ENCODE peak calls at places on chromosomes 16 and 17, in eight cellular contexts. T is neural progenitor cell, A is SK-N-SH, F is PC-3, I is hepatocyte, H is OCI-LY7, L is MM.1S, Z is HCT116. J is an unnamed sample.

GRCh38 chr17:15456486-15456885 is 10.9 kb downstream of the CDRT4 start:
- DNase-seq in Z (no peak), A (no peak), L (no peak), F (no peak), T (no peak), I (no peak), H (no peak), J (peak; percentile 52)

GRCh38 chr17:50841949-50842354 is 6.6 kb downstream of the WFIKKN2 start:
- DNase-seq in A (peak; percentile 97), L (peak; percentile 58), H (peak; percentile 61), Z (peak; percentile 61), I (peak; percentile 84), T (peak; percentile 81), F (peak; percentile 88), J (peak; percentile 82)

GRCh38 chr16:82280867-82281266 is 110.8 kb upstream of the MPHOSPH6 start:
- DNase-seq in T (no peak), F (no peak), Z (no peak), A (no peak), L (no peak), I (no peak), H (peak; percentile 30), J (no peak)

GRCh38 chr17:45129426-45129939 is 2.8 kb downstream of the PLCD3 start:
- DNase-seq in F (no peak), H (no peak), L (no peak), Z (no peak), I (peak; percentile 89), T (peak; percentile 70), A (no peak), J (peak; percentile 53)

GRCh38 chr16:68287276-68288251 is 23.2 kb downstream of the SLC7A6OS start:
- DNase-seq in Z (no peak), L (no peak), F (peak; percentile 76), I (no peak), A (no peak), H (no peak), T (no peak), J (peak; percentile 98)

GRCh38 chr16:77965346-77965745 is 57.0 kb upstream of the CLEC3A start:
- DNase-seq in L (no peak), F (no peak), Z (no peak), T (no peak), I (peak; percentile 17), H (no peak), A (no peak), J (no peak)

GRCh38 chr17:73492802-73493139 is 151.5 kb downstream of the SDK2 start:
- DNase-seq in A (peak; percentile 93), L (no peak), T (no peak), I (no peak), H (no peak), Z (no peak), F (no peak), J (no peak)

GRCh38 chr17:56478836-56479447 is 114.6 kb upstream of the NOG start:
- DNase-seq in H (peak; percentile 21), T (peak; percentile 54), A (peak; percentile 21), F (peak; percentile 66), L (peak; percentile 42), I (peak; percentile 38), Z (peak; percentile 58), J (peak; percentile 35)

GRCh38 chr17:61402073-61402541 is 2.5 kb downstream of the TBX2 start:
- DNase-seq in H (no peak), I (no peak), L (no peak), A (peak; percentile 67), T (no peak), F (no peak), Z (no peak), J (no peak)

GRCh38 chr17:9021158-9021984 is at the start of gene NTN1:
- DNase-seq in Z (no peak), F (peak; percentile 17), L (peak; percentile 35), I (peak; percentile 77), T (peak; percentile 83), A (peak; percentile 65), H (peak; percentile 25), J (peak; percentile 62)

GRCh38 chr16:71421911-71422310 is 19.9 kb downstream of the TLE7 start:
- DNase-seq in L (peak; percentile 37), F (peak; percentile 23), I (no peak), H (peak; percentile 33), T (peak; percentile 49), A (peak; percentile 36), Z (peak; percentile 26), J (peak; percentile 28)

GRCh38 chr17:2867441-2868424 is 71.5 kb downstream of the RAP1GAP2 start:
- DNase-seq in T (peak; percentile 72), I (no peak), F (peak; percentile 62), L (no peak), Z (no peak), H (no peak), A (no peak), J (peak; percentile 92)
- H3K9me3 ChIP-seq in T (no peaks in the 10 kb centered on the region), I (no peaks in the 10 kb centered on the region), F (no peaks in the 10 kb centered on the region), L (no peaks in the 10 kb centered on the region), Z (no peaks in the 10 kb centered on the region), H (no peaks in the 10 kb centered on the region), A (no peaks in the 10 kb centered on the region), J (no peaks in the 10 kb centered on the region)

GRCh38 chr16:62939687-62940086 is 903.4 kb upstream of the CDH8 start:
- DNase-seq in I (no peak), F (no peak), L (no peak), T (no peak), Z (no peak), A (no peak), H (no peak), J (no peak)
- H3K4me2 ChIP-seq in I (no peak overlapping the region), F (no peak overlapping the region), L (no peak overlapping the region), T (no peak overlapping the region), Z (no peak overlapping the region), A (no peak overlapping the region), H (no peak overlapping the region), J (no peak overlapping the region)

DNA sequence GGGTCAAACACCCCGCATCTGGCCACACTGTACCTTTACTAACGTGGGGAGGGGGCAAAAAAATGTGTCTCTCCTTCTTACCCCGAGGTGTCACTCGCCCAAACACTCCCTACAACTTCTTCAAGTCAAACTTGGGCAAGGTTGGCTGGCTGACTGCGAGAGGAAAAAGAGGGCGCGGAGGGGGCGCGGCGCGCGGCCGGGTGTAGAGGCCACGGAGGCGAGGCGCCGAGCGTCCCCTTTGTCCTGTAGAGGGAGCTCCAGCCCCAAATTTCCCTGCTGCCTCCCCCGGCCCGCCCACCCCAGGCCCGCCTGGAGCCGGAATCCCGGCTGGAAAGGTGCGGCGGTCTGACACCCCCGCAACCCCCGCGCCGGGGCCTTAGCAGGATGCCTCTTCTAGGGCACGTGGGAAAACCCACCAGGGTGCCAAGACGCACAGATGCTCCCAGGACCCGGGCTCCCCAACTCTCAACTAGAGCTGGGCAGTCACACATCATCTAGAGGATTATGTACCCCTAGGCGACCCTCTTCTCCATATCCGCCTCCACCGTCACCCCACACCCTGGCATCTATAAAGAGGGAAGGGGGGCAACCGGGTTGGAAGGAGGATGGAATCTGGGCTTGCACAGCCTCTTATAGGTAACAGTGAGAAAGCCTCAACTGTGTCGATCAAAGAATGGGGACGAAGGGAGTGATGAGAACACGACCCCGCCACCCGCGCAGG is 4.2 kb downstream of the IRX3 start:
- DNase-seq in Z (peak; percentile 15), I (peak; percentile 78), A (peak; percentile 55), L (no peak), T (peak; percentile 86), F (peak; percentile 4), H (no peak), J (no peak)
- TF ChIP-seq EZH2phosphoT487 in Z (no peak), I (no peak), A (no peak), L (no peak), T (no peak), F (no peak), H (no peak), J (no peak)

GRCh38 chr17:5100832-5101231 is 10.8 kb downstream of the ZNF232 start:
- DNase-seq in A (no peak), T (no peak), H (no peak), L (no peak), I (no peak), Z (no peak), F (no peak), J (no peak)

GRCh38 chr17:5099271-5099670 is 12.4 kb downstream of the ZNF232 start:
- DNase-seq in L (no peak), H (no peak), A (no peak), T (no peak), I (no peak), Z (no peak), F (no peak), J (no peak)

GRCh38 chr17:5092139-5093010 is 14.1 kb downstream of the ZFP3 start:
- DNase-seq in Z (no peak), A (no peak), F (no peak), H (no peak), L (no peak), I (no peak), T (no peak), J (no peak)

GRCh38 chr17:5097101-5097834 is 14.4 kb downstream of the ZNF232 start:
- DNase-seq in H (no peak), F (no peak), L (no peak), T (peak; percentile 92), A (peak; percentile 72), Z (no peak), I (peak; percentile 62), J (no peak)
- H3K9me3 ChIP-seq in H (peaks cover 50% of the 10 kb centered on the region), F (peaks cover 2% of the 10 kb centered on the region), L (no peaks in the 10 kb centered on the region), T (peaks cover 17% of the 10 kb centered on the region), A (peaks cover 15% of the 10 kb centered on the region), Z (peaks cover 20% of the 10 kb centered on the region), I (no peaks in the 10 kb centered on the region), J (peaks cover 7% of the 10 kb centered on the region)

GRCh38 chr17:32958418-32958817 is 30.5 kb downstream of the TMEM98 start:
- DNase-seq in Z (no peak), A (no peak), L (no peak), H (no peak), T (no peak), F (no peak), I (no peak), J (peak; percentile 72)
- H3K4me2 ChIP-seq in Z (no peak overlapping the region), A (peak overlapping the region; percentile 18), L (no peak overlapping the region), H (no peak overlapping the region), T (no peak overlapping the region), F (no peak overlapping the region), I (peak overlapping the region; percentile 15), J (no peak overlapping the region)

GRCh38 chr16:20884240-20884556 is 16.0 kb downstream of the DCUN1D3 start:
- DNase-seq in Z (no peak), L (no peak), F (peak; percentile 51), I (peak; percentile 51), A (no peak), T (no peak), H (no peak), J (peak; percentile 65)
- TF ChIP-seq EZH2phosphoT487 in Z (no peak), L (no peak), F (no peak), I (no peak), A (no peak), T (no peak), H (no peak), J (no peak)

DNA sequence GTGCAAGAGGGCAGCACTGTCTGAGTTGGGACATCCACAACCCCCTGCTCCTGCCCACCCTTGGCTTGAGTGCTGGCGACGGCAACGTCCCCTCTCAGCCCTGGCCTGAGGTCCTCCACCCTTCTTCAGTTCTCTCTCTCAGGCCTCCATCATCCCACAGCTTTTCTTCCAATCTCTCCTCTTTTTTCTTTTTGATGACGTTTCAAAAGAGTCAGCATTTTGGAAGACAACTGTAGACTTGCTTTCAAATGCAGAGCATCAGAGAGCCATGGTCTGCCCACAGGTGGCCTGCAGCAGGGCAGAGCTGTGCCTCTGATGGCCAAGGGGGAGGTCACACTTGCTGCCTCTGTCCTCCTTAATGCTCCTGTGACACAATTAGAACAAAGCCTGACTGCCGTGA is 775.4 kb downstream of the KCNJ18 start:
- DNase-seq in A (no peak), F (no peak), I (no peak), Z (no peak), H (no peak), T (no peak), L (no peak), J (no peak)
- H3K9me3 ChIP-seq in A (no peaks in the 10 kb centered on the region), F (peaks cover 11% of the 10 kb centered on the region), I (peaks cover 4% of the 10 kb centered on the region), Z (peaks cover 12% of the 10 kb centered on the region), H (no peaks in the 10 kb centered on the region), T (peaks cover 22% of the 10 kb centered on the region), L (no peaks in the 10 kb centered on the region), J (no peaks in the 10 kb centered on the region)